ENCODE peak calls at places on chromosomes 16 and 17, in four cellular contexts. F, O, Z and N are unnamed samples.

GRCh38 chr17:77478899-77479298 is 338.1 kb downstream of the SEC14L1 start:
- ATAC-seq in Z (no peak), O (no peak), F (no peak), N (peak; percentile 11)

GRCh38 chr17:18195246-18195645 is 11.6 kb downstream of the ALKBH5 start:
- ATAC-seq in Z (no peak), O (no peak), F (no peak), N (no peak)

GRCh38 chr17:61251939-61252865 is 147.4 kb upstream of the TBX2 start:
- ATAC-seq in O (peak; percentile 31), F (no peak), Z (no peak), N (peak; percentile 97)

GRCh38 chr17:63452091-63452978 is 6.2 kb upstream of the CYB561 start:
- ATAC-seq in O (peak; percentile 15), F (peak; percentile 55), Z (peak; percentile 14), N (no peak)

GRCh38 chr17:3827124-3827773 is 18.8 kb downstream of the NCBP3 start:
- ATAC-seq in O (peak; percentile 61), F (peak; percentile 86), Z (peak; percentile 39), N (no peak)

GRCh38 chr17:81534157-81535006 is 6.2 kb downstream of the FSCN2 start:
- ATAC-seq in O (peak; percentile 5), F (peak; percentile 23), Z (peak; percentile 18), N (no peak)

GRCh38 chr16:85123891-85124635 is 11.8 kb upstream of the CIBAR2 start:
- ATAC-seq in O (peak; percentile 15), F (peak; percentile 36), Z (no peak), N (peak; percentile 54)

GRCh38 chr16:21598676-21599157 is 660 bp upstream of the METTL9 start:
- ATAC-seq in O (peak; percentile 42), F (peak; percentile 4), Z (peak; percentile 15), N (no peak)

GRCh38 chr17:74733365-74734122 is 3.5 kb upstream of the RAB37 start:
- ATAC-seq in Z (no peak), F (no peak), O (no peak), N (no peak)

GRCh38 chr17:78797691-78798585 is 15.9 kb upstream of the CYTH1 start:
- ATAC-seq in Z (no peak), F (no peak), O (no peak), N (no peak)

GRCh38 chr17:68457168-68457538 is at the start of gene WIPI1:
- ATAC-seq in O (peak; percentile 75), Z (peak; percentile 59), F (peak; percentile 67), N (peak; percentile 17)

GRCh38 chr17:40779181-40779909 is 3.0 kb downstream of the KRT27 start:
- ATAC-seq in O (peak; percentile 92), F (peak; percentile 93), Z (peak; percentile 63), N (no peak)

GRCh38 chr16:17027488-17028129 is 443.2 kb downstream of the XYLT1 start:
- ATAC-seq in Z (no peak), F (no peak), O (no peak), N (no peak)

GRCh38 chr17:15917439-15918027 is 27.4 kb upstream of the ADORA2B start:
- ATAC-seq in F (no peak), O (no peak), Z (peak; percentile 44), N (peak; percentile 24)

GRCh38 chr16:83956336-83957289 is 3.6 kb downstream of the OSGIN1 start:
- ATAC-seq in F (peak; percentile 26), O (peak; percentile 19), Z (peak; percentile 65), N (no peak)

GRCh38 chr17:19723967-19724366 is 7.6 kb upstream of the SLC47A2 start:
- ATAC-seq in O (no peak), F (no peak), Z (no peak), N (no peak)

GRCh38 chr17:38797091-38797490 is 2.3 kb downstream of the PIP4K2B start:
- ATAC-seq in Z (no peak), O (no peak), F (no peak), N (no peak)

GRCh38 chr17:38798614-38799500 is 499 bp downstream of the PIP4K2B start:
- ATAC-seq in Z (peak; percentile 58), O (peak; percentile 43), F (peak; percentile 43), N (peak; percentile 26)

GRCh38 chr17:38797828-38798227 is 1.5 kb downstream of the PIP4K2B start:
- ATAC-seq in Z (no peak), O (no peak), F (no peak), N (no peak)

GRCh38 chr17:38800237-38800760 is 943 bp upstream of the PIP4K2B start:
- ATAC-seq in O (no peak), Z (no peak), F (no peak), N (no peak)

GRCh38 chr17:38799501-38800236 is at the start of gene PIP4K2B:
- ATAC-seq in O (peak; percentile 92), Z (peak; percentile 93), F (peak; percentile 91), N (peak; percentile 97)
- TF ChIP-seq EP300 in O (no peak), Z (no peak), F (no peak), N (no peak)

DNA sequence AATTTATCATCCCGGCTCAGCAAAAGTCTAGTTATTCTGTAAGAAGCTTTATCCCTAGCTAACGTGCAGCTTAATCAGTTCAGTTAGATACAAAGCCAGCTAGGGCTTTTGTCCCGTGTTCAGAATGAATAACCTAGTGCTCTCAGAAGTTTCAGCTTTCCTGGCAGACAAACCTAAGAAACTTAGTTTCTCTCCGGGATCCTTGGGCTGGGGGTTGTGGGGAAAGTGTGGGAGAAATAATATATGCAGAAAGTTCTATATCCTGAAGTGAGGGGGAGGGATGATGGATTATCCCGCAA is 475.7 kb upstream of the CCL2 start:
- ATAC-seq in O (no peak), F (no peak), Z (no peak), N (no peak)
- TF ChIP-seq CTCF in O (no peak), F (no peak), Z (no peak), N (no peak)

GRCh38 chr17:1905190-1905919 is 75.5 kb downstream of the RPA1 start:
- ATAC-seq in O (peak; percentile 69), F (no peak), Z (no peak), N (no peak)
- TF ChIP-seq EP300 in O (no peak), F (no peak), Z (no peak), N (no peak)

GRCh38 chr17:10628756-10629155 is 28.4 kb downstream of the MYH3 start:
- ATAC-seq in O (peak; percentile 46), Z (peak; percentile 81), F (no peak), N (no peak)
- TF ChIP-seq CTCF in O (peak; percentile 36), Z (peak; percentile 62), F (peak; percentile 25), N (no peak)

GRCh38 chr16:72384651-72385050 is 212.7 kb upstream of the PMFBP1 start:
- ATAC-seq in O (no peak), Z (no peak), F (no peak), N (no peak)
- TF ChIP-seq EP300 in O (no peak), Z (no peak), F (no peak), N (no peak)